ENCODE peak calls at places on chromosomes 5 and 9, in four cellular contexts. D is right lobe of liver, V is body of pancreas, T is GM23248. R is an unnamed sample.

GRCh38 chr5:142314606-142315005 is 10.2 kb downstream of the SPRY4 start:
- DNase-seq in D (no peak), V (no peak), T (no peak), R (no peak)

GRCh38 chr9:129735546-129735945 is 17.3 kb downstream of the PTGES start:
- DNase-seq in D (no peak), V (no peak), T (no peak), R (no peak)

GRCh38 chr5:167952278-167952990 is 339.0 kb upstream of the WWC1 start:
- DNase-seq in D (no peak), V (no peak), T (no peak), R (peak; percentile 78)

GRCh38 chr5:88680253-88681132 is 202.5 kb downstream of the MEF2C start:
- DNase-seq in D (peak; percentile 82), V (peak; percentile 77), T (peak; percentile 74), R (peak; percentile 86)

GRCh38 chr5:4520557-4520956 is 619.6 kb upstream of the ADAMTS16 start:
- DNase-seq in D (no peak), V (no peak), T (no peak), R (no peak)

GRCh38 chr9:137268538-137269201 is 8.9 kb upstream of the TOR4A start:
- DNase-seq in D (peak; percentile 48), V (no peak), T (no peak), R (peak; percentile 38)

GRCh38 chr9:136886610-136887597 is 588 bp downstream of the TRAF2 start:
- DNase-seq in D (peak; percentile 52), V (no peak), T (peak; percentile 66), R (no peak)

GRCh38 chr9:15311607-15312006 is 4.6 kb upstream of the TTC39B start:
- DNase-seq in D (no peak), V (no peak), T (no peak), R (no peak)

GRCh38 chr5:127958421-127959011 is 125.0 kb upstream of the SLC12A2 start:
- DNase-seq in D (no peak), V (no peak), T (no peak), R (no peak)

GRCh38 chr9:71638627-71639026 is 129.7 kb downstream of the CEMIP2 start:
- DNase-seq in D (no peak), V (no peak), T (no peak), R (peak; percentile 51)

GRCh38 chr5:218457-219289 is 553 bp downstream of the SDHA start:
- DNase-seq in D (peak; percentile 60), V (peak; percentile 47), T (peak; percentile 76), R (peak; percentile 54)

GRCh38 chr5:32446660-32447059 is 2.1 kb upstream of the ZFR start:
- DNase-seq in D (no peak), V (no peak), T (no peak), R (no peak)

GRCh38 chr5:180078348-180078747 is 6.8 kb upstream of the RNF130 start:
- DNase-seq in D (no peak), V (no peak), T (no peak), R (no peak)

GRCh38 chr5:130189961-130190360 is 285.7 kb downstream of the CHSY3 start:
- DNase-seq in D (no peak), V (no peak), T (no peak), R (no peak)

GRCh38 chr5:67182406-67182805 is 14.2 kb downstream of the CD180 start:
- DNase-seq in D (no peak), V (no peak), T (peak; percentile 89), R (peak; percentile 78)

GRCh38 chr9:100602302-100602930 is 24.5 kb downstream of the CAVIN4 start:
- DNase-seq in D (no peak), V (peak; percentile 44), T (peak; percentile 62), R (no peak)

GRCh38 chr5:143106175-143106574 is 297.3 kb downstream of the NR3C1 start:
- DNase-seq in D (peak; percentile 52), V (peak; percentile 70), T (peak; percentile 64), R (peak; percentile 38)

GRCh38 chr5:122102825-122103224 is 24.8 kb upstream of the LOX start:
- DNase-seq in D (no peak), V (no peak), T (peak; percentile 75), R (no peak)

GRCh38 chr5:135545115-135545514 is 9.4 kb upstream of the NEUROG1 start:
- DNase-seq in D (no peak), V (no peak), T (no peak), R (no peak)

GRCh38 chr9:99824378-99825157 is 2.9 kb downstream of the NR4A3 start:
- DNase-seq in D (peak; percentile 47), V (peak; percentile 29), T (peak; percentile 62), R (peak; percentile 38)

GRCh38 chr5:93421987-93422391 is 159.0 kb downstream of the NR2F1-AS1 start:
- DNase-seq in D (no peak), V (no peak), T (no peak), R (no peak)

GRCh38 chr9:91192379-91192775 is 169.3 kb downstream of the AUH start:
- DNase-seq in D (no peak), V (no peak), T (peak; percentile 39), R (no peak)

GRCh38 chr5:177085985-177086917 is at the start of gene FGFR4:
- DNase-seq in D (peak; percentile 88), V (peak; percentile 72), T (peak; percentile 80), R (peak; percentile 85)

GRCh38 chr5:53160895-53161294 is 51.3 kb upstream of the MOCS2 start:
- DNase-seq in D (no peak), V (no peak), T (no peak), R (no peak)

GRCh38 chr9:13661014-13661413 is 381.5 kb upstream of the MPDZ start:
- DNase-seq in D (no peak), V (no peak), T (no peak), R (no peak)

GRCh38 chr5:41109186-41109585 is 38.0 kb upstream of the MROH2B start:
- DNase-seq in D (no peak), V (no peak), T (no peak), R (no peak)

GRCh38 chr5:43416988-43417394 is 4.8 kb upstream of the CCL28 start:
- DNase-seq in D (no peak), V (no peak), T (no peak), R (no peak)

GRCh38 chr5:43420241-43420640 is 8.1 kb upstream of the CCL28 start:
- DNase-seq in D (no peak), V (no peak), T (no peak), R (no peak)

GRCh38 chr5:43418561-43418960 is 6.4 kb upstream of the CCL28 start:
- DNase-seq in D (no peak), V (no peak), T (no peak), R (no peak)

GRCh38 chr5:43413966-43414365 is 1.8 kb upstream of the CCL28 start:
- DNase-seq in D (no peak), V (no peak), T (no peak), R (no peak)

GRCh38 chr5:43416233-43416987 is 4.2 kb upstream of the CCL28 start:
- DNase-seq in D (no peak), V (no peak), T (no peak), R (no peak)
- H3K4me3 ChIP-seq in D (no peak overlapping the region), V (no peak overlapping the region), T (no peak overlapping the region), R (no peak overlapping the region)

DNA sequence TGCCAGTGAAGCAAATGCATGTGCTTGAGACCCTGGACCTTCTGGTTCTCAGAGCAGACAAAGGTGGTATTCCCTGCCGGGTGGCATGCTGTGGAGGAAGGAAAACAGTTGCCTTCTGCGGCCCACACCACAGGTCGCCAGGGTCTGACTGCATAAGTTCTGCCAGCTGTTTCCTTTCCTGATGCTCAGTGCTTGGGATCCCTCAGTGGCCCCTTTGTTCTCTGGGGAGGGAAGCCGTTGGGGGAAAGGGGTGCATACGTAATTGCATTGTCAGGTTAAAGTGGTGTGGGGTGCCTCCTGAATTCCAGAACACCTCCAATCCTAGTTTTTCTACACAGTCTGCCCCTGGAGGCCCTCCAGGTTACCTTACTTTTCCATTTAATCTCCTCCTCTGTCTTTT is 43.1 kb upstream of the SLC2A8 start:
- DNase-seq in D (no peak), V (no peak), T (no peak), R (no peak)
- H3K27ac ChIP-seq in D (no peak overlapping the region), V (no peak overlapping the region), T (no peak overlapping the region), R (no peak overlapping the region)

DNA sequence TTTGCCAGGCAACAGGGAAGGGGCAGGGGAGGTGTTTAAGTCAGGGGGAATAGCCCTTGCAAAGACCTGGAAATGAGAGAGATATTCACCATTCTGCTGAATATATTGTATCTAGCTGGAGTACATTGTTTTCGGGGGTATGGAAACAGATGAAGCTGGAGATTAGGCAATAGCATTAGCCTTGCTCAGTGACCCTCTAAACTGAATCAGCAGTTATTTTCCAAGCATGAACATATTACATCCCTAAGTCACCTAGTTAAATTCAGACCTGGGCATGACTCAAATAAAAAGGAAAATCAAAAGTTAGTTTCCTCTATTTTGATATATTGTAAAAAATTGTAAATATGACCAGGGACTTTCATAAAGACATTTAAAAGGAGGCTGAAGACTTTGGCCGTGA is 544.6 kb upstream of the TRPC7 start:
- DNase-seq in D (no peak), V (no peak), T (no peak), R (no peak)
- H3K4me3 ChIP-seq in D (no peak overlapping the region), V (no peak overlapping the region), T (no peak overlapping the region), R (no peak overlapping the region)

GRCh38 chr5:64836786-64837185 is 68.1 kb downstream of the CWC27 start:
- DNase-seq in D (no peak), V (no peak), T (no peak), R (no peak)
- H3K27ac ChIP-seq in D (no peak overlapping the region), V (no peak overlapping the region), T (no peak overlapping the region), R (no peak overlapping the region)

DNA sequence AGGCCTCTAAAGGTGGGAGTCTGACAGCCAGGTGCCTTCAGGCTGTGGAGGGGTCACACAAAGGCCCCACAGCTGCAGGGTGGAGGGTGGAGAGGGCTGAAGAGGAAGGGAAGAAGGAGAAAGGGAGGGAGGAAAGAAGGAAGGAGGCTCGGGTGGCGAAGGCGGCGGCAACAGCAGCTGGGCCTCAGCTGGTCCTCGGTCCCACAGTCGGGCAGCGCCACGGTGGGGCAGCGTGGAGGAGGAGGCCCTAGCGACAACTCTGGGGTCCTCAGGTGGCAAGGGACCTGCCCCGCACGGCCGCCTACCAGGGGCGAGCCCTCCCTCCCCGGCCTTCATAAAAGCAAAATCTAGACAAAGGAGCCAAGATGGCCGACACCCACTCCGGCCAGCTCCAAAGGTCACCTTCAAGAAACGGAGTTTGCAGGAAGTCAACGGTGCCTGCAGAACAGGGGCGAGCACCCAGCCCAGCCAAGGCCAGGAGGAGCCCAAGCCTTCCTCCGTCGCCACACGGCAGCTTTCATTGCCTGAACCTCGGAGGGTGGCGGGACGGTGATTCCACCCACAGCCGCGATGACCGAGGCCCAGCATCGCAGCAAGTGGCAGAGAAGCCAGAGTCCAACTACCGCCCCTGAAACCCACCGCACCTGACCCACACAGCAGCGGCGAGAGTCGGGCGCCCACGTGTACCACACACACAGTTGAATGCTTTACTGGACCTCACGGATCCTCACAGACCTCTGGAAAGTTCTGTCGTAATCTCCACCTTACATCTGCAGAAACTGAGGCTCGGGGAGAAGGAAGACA is 98.7 kb downstream of the VAV2 start:
- DNase-seq in D (no peak), V (no peak), T (no peak), R (no peak)
- H3K4me3 ChIP-seq in D (no peak overlapping the region), V (no peak overlapping the region), T (no peak overlapping the region), R (no peak overlapping the region)

GRCh38 chr5:97846646-97847045 is 663.6 kb upstream of the RIOK2 start:
- DNase-seq in D (no peak), V (no peak), T (peak; percentile 5), R (no peak)
- H3K27ac ChIP-seq in D (no peak overlapping the region), V (no peak overlapping the region), T (no peak overlapping the region), R (no peak overlapping the region)

GRCh38 chr5:29504411-29504810 is 1689.1 kb upstream of the CDH6 start:
- DNase-seq in D (no peak), V (no peak), T (no peak), R (no peak)
- H3K4me3 ChIP-seq in D (no peak overlapping the region), V (no peak overlapping the region), T (no peak overlapping the region), R (no peak overlapping the region)

GRCh38 chr9:86626802-86627201 is 272.6 kb upstream of the TUT7 start:
- DNase-seq in D (no peak), V (peak; percentile 20), T (no peak), R (no peak)
- H3K27ac ChIP-seq in D (no peak overlapping the region), V (no peak overlapping the region), T (no peak overlapping the region), R (no peak overlapping the region)